ENCODE peak calls at places on chromosomes 4 and X, in four cellular contexts. I is KG1, Z is A172, A is AG08395. J is an unnamed sample.

GRCh38 chr4:141275834-141276233 is 55.1 kb downstream of the ZNF330 start:
- DNase-seq in I (no peak), Z (peak), A (peak), J (peak)

GRCh38 chr4:4859010-4859798 is at the start of gene MSX1:
- DNase-seq in I (no peak), Z (peak), A (peak), J (peak)

GRCh38 chr4:139273835-139274234 is 6.2 kb downstream of the MGARP start:
- DNase-seq in I (no peak), Z (no peak), A (no peak), J (no peak)

GRCh38 chr4:41745292-41746024 is 3.1 kb downstream of the PHOX2B start:
- DNase-seq in I (no peak), Z (no peak), A (no peak), J (no peak)

GRCh38 chrX:39440734-39441305 is 639.6 kb downstream of the MID1IP1 start:
- DNase-seq in I (no peak), Z (no peak), A (no peak), J (no peak)

GRCh38 chr4:25172964-25173917 is 13.0 kb upstream of the SEPSECS start:
- DNase-seq in I (no peak), Z (peak), A (peak), J (peak)

GRCh38 chrX:112800901-112801775 is 39.5 kb downstream of the AMOT start:
- DNase-seq in I (no peak), Z (no peak), A (no peak), J (no peak)

GRCh38 chr4:23324291-23324690 is 565.6 kb downstream of the PPARGC1A start:
- DNase-seq in I (no peak), Z (peak), A (no peak), J (no peak)

GRCh38 chr4:87718221-87718620 is 68.1 kb downstream of the DMP1 start:
- DNase-seq in I (no peak), Z (no peak), A (no peak), J (no peak)

GRCh38 chr4:152117501-152117900 is 356.7 kb upstream of the GATB start:
- DNase-seq in I (no peak), Z (no peak), A (no peak), J (no peak)

GRCh38 chrX:120269379-120270035 is 18.9 kb downstream of the ZBTB33 start:
- DNase-seq in I (no peak), Z (no peak), A (no peak), J (peak)

GRCh38 chr4:130486186-130486585 is 1390.2 kb downstream of the C4orf33 start:
- DNase-seq in I (no peak), Z (no peak), A (no peak), J (no peak)

GRCh38 chrX:41542151-41542935 is 95.2 kb downstream of the NYX start:
- DNase-seq in I (no peak), Z (peak), A (no peak), J (no peak)

GRCh38 chrX:7828594-7828993 is 14.4 kb upstream of the VCX start:
- DNase-seq in I (no peak), Z (peak), A (no peak), J (no peak)

GRCh38 chr4:139682309-139683210 is 16.9 kb downstream of the MGST2 start:
- DNase-seq in I (no peak), Z (no peak), A (no peak), J (no peak)

GRCh38 chr4:103097112-103097511 is 2.5 kb downstream of the BDH2 start:
- DNase-seq in I (no peak), Z (no peak), A (no peak), J (no peak)

GRCh38 chr4:80153800-80154546 is 43.3 kb upstream of the PRDM8 start:
- DNase-seq in I (no peak), Z (no peak), A (peak), J (no peak)

GRCh38 chrX:46588263-46588662 is 14.7 kb downstream of the CHST7 start:
- DNase-seq in I (peak), Z (peak), A (peak), J (no peak)

GRCh38 chr4:113394730-113395530 is 345.5 kb downstream of the ANK2 start:
- DNase-seq in I (peak), Z (peak), A (peak), J (peak)

GRCh38 chrX:137051978-137052640 is 18.3 kb upstream of the GPR101 start:
- DNase-seq in I (no peak), Z (peak), A (peak), J (peak)

GRCh38 chrX:118503260-118504041 is 7.8 kb downstream of the DOCK11 start:
- DNase-seq in I (peak), Z (no peak), A (no peak), J (no peak)

GRCh38 chr4:162849922-162850321 is 316.8 kb downstream of the NAF1 start:
- DNase-seq in I (no peak), Z (no peak), A (no peak), J (no peak)

GRCh38 chr4:148643851-148644250 is 201.6 kb upstream of the NR3C2 start:
- DNase-seq in I (no peak), Z (no peak), A (no peak), J (no peak)

GRCh38 chr4:80454040-80454439 is 118.5 kb downstream of the CFAP299 start:
- DNase-seq in I (no peak), Z (no peak), A (no peak), J (peak)